ENCODE peak calls at places on chromosomes 1 and 21, in seven cellular contexts. H, F, G, Z, P, J and I are unnamed samples.

GRCh38 chr1:218810336-218810735 is 363.3 kb upstream of the LYPLAL1 start:
- DNase-seq in H (no peak), F (no peak), G (no peak), Z (no peak), P (no peak), J (no peak), I (no peak)

GRCh38 chr1:2228684-2229031 is 539 bp downstream of the SKI start:
- DNase-seq in H (no peak), F (no peak), G (no peak), Z (no peak), P (no peak), J (peak), I (no peak)

GRCh38 chr1:208178091-208178529 is 66.1 kb downstream of the PLXNA2 start:
- DNase-seq in H (peak), F (no peak), G (no peak), Z (no peak), P (no peak), J (peak), I (no peak)

GRCh38 chr1:29416825-29417557 is 180.7 kb downstream of the PTPRU start:
- DNase-seq in H (no peak), F (no peak), G (no peak), Z (no peak), P (peak), J (no peak), I (no peak)

GRCh38 chr1:78432016-78432415 is 58.8 kb upstream of the PTGFR start:
- DNase-seq in H (no peak), F (no peak), G (no peak), Z (no peak), P (no peak), J (no peak), I (no peak)

GRCh38 chr1:158527190-158527815 is 26.9 kb downstream of the OR6Y1 start:
- DNase-seq in H (peak), F (no peak), G (no peak), Z (peak), P (no peak), J (peak), I (no peak)

GRCh38 chr1:88661188-88661587 is 22.9 kb upstream of the PKN2 start:
- DNase-seq in H (no peak), F (no peak), G (no peak), Z (no peak), P (no peak), J (no peak), I (no peak)

GRCh38 chr1:207049514-207049913 is 1.5 kb downstream of the YOD1 start:
- DNase-seq in H (no peak), F (no peak), G (no peak), Z (no peak), P (no peak), J (no peak), I (no peak)

GRCh38 chr21:36321325-36322082 is 1.5 kb downstream of the MORC3 start:
- DNase-seq in H (peak), F (no peak), G (no peak), Z (peak), P (peak), J (peak), I (peak)

GRCh38 chr21:38443110-38443509 is 55.2 kb downstream of the ERG start:
- DNase-seq in H (no peak), F (no peak), G (no peak), Z (no peak), P (no peak), J (no peak), I (no peak)

GRCh38 chr1:76463278-76463677 is 388.7 kb downstream of the ST6GALNAC3 start:
- DNase-seq in H (no peak), F (no peak), G (no peak), Z (no peak), P (no peak), J (no peak), I (no peak)

GRCh38 chr1:174968750-174969244 is 30.9 kb upstream of the CACYBP start:
- DNase-seq in H (peak), F (no peak), G (no peak), Z (no peak), P (no peak), J (peak), I (no peak)

GRCh38 chr1:42676534-42677087 is 5.6 kb upstream of the YBX1 start:
- DNase-seq in H (no peak), F (no peak), G (no peak), Z (no peak), P (no peak), J (no peak), I (no peak)

GRCh38 chr21:19999369-20000272 is 998.6 kb upstream of the NCAM2 start:
- DNase-seq in H (no peak), F (no peak), G (no peak), Z (no peak), P (peak), J (no peak), I (no peak)

GRCh38 chr21:33698088-33698487 is 55.8 kb downstream of the ITSN1 start:
- DNase-seq in H (no peak), F (no peak), G (no peak), Z (no peak), P (no peak), J (no peak), I (no peak)

GRCh38 chr21:40736145-40736544 is 110.8 kb downstream of the DSCAM start:
- DNase-seq in H (no peak), F (no peak), G (no peak), Z (no peak), P (no peak), J (no peak), I (no peak)

GRCh38 chr1:95754412-95754811 is 520.4 kb downstream of the RWDD3 start:
- DNase-seq in H (no peak), F (no peak), G (no peak), Z (no peak), P (no peak), J (no peak), I (no peak)

GRCh38 chr21:21612446-21612845 is 614.2 kb downstream of the NCAM2 start:
- DNase-seq in H (peak), F (peak), G (no peak), Z (no peak), P (no peak), J (peak), I (no peak)

GRCh38 chr1:217360510-217360909 is 270.4 kb downstream of the GPATCH2 start:
- DNase-seq in H (no peak), F (no peak), G (no peak), Z (no peak), P (no peak), J (no peak), I (no peak)

GRCh38 chr1:237124856-237125462 is 83.0 kb downstream of the RYR2 start:
- DNase-seq in H (peak), F (no peak), G (no peak), Z (peak), P (peak), J (peak), I (no peak)

GRCh38 chr1:4599521-4599920 is 54.9 kb upstream of the AJAP1 start:
- DNase-seq in H (no peak), F (no peak), G (no peak), Z (no peak), P (no peak), J (no peak), I (no peak)

GRCh38 chr21:43864806-43865470 is at the start of gene AGPAT3:
- DNase-seq in H (no peak), F (no peak), G (peak), Z (no peak), P (peak), J (peak), I (no peak)

GRCh38 chr1:115977481-115978258 is 1.4 kb downstream of the SLC22A15 start:
- DNase-seq in H (peak), F (no peak), G (no peak), Z (no peak), P (no peak), J (peak), I (no peak)

GRCh38 chr1:81044708-81045107 is 756.0 kb upstream of the ADGRL2 start:
- DNase-seq in H (peak), F (no peak), G (no peak), Z (no peak), P (no peak), J (no peak), I (no peak)

GRCh38 chr1:6586404-6586816 is 6.6 kb downstream of the ZBTB48 start:
- DNase-seq in H (no peak), F (no peak), G (no peak), Z (no peak), P (no peak), J (no peak), I (no peak)

GRCh38 chr1:11595287-11595686 is 58.9 kb downstream of the FBXO2 start:
- DNase-seq in H (no peak), F (no peak), G (no peak), Z (peak), P (no peak), J (no peak), I (no peak)

GRCh38 chr1:169109561-169110134 is 3.2 kb downstream of the ATP1B1 start:
- DNase-seq in H (peak), F (peak), G (no peak), Z (no peak), P (peak), J (peak), I (peak)

GRCh38 chr1:229062135-229062534 is 208.8 kb upstream of the RAB4A start:
- DNase-seq in H (no peak), F (no peak), G (no peak), Z (no peak), P (no peak), J (no peak), I (no peak)

GRCh38 chr1:248818505-248819374 is 7.0 kb downstream of the SH3BP5L start:
- DNase-seq in H (no peak), F (no peak), G (no peak), Z (no peak), P (no peak), J (no peak), I (no peak)

GRCh38 chr1:171983584-171983983 is 142.3 kb downstream of the DNM3 start:
- DNase-seq in H (peak), F (peak), G (no peak), Z (no peak), P (no peak), J (peak), I (no peak)

GRCh38 chr1:43337588-43337987 is at the start of gene MPL:
- DNase-seq in H (no peak), F (no peak), G (no peak), Z (no peak), P (no peak), J (no peak), I (no peak)

GRCh38 chr1:56360021-56360420 is 219.3 kb downstream of the PLPP3 start:
- DNase-seq in H (no peak), F (no peak), G (no peak), Z (no peak), P (no peak), J (no peak), I (no peak)

GRCh38 chr1:230167419-230167852 is 100.4 kb downstream of the GALNT2 start:
- DNase-seq in H (peak), F (no peak), G (peak), Z (peak), P (peak), J (peak), I (no peak)

GRCh38 chr1:43558346-43558841 is 27.7 kb downstream of the PTPRF start:
- DNase-seq in H (no peak), F (no peak), G (no peak), Z (peak), P (peak), J (no peak), I (peak)